ENCODE peak calls at places on chromosomes 5 and 9, in eight cellular contexts. One of them, this sample, is unnamed.

GRCh38 chr5:155886311-155887031 is 440.5 kb upstream of the SGCD start:
- DNase-seq in foreskin fibroblast: no peak
- DNase-seq in left ventricle myocardium inferior: no peak
- DNase-seq in C1 segment of cervical spinal cord: no peak
- DNase-seq in left cardiac atrium: no peak
- DNase-seq in occipital lobe: no peak
- DNase-seq in fibroblast of the aortic adventitia: no peak
- DNase-seq in AG09309: no peak
- DNase-seq in this sample: no peak

GRCh38 chr5:171999877-172000276 is 6.6 kb downstream of the FBXW11 start:
- DNase-seq in foreskin fibroblast: no peak
- DNase-seq in left ventricle myocardium inferior: no peak
- DNase-seq in C1 segment of cervical spinal cord: no peak
- DNase-seq in left cardiac atrium: no peak
- DNase-seq in occipital lobe: no peak
- DNase-seq in fibroblast of the aortic adventitia: no peak
- DNase-seq in AG09309: no peak
- DNase-seq in this sample: no peak

GRCh38 chr5:176364765-176365662 is at the start of gene ARL10:
- DNase-seq in foreskin fibroblast: peak
- DNase-seq in left ventricle myocardium inferior: peak
- DNase-seq in C1 segment of cervical spinal cord: peak
- DNase-seq in left cardiac atrium: peak
- DNase-seq in occipital lobe: peak
- DNase-seq in fibroblast of the aortic adventitia: peak
- DNase-seq in AG09309: no peak
- DNase-seq in this sample: peak

GRCh38 chr5:83911367-83911919 is 190.8 kb upstream of the HAPLN1 start:
- DNase-seq in foreskin fibroblast: no peak
- DNase-seq in left ventricle myocardium inferior: no peak
- DNase-seq in C1 segment of cervical spinal cord: no peak
- DNase-seq in left cardiac atrium: no peak
- DNase-seq in occipital lobe: no peak
- DNase-seq in fibroblast of the aortic adventitia: no peak
- DNase-seq in AG09309: no peak
- DNase-seq in this sample: no peak

GRCh38 chr5:116084231-116084630 is 594 bp upstream of the COMMD10 start:
- DNase-seq in foreskin fibroblast: peak
- DNase-seq in left ventricle myocardium inferior: no peak
- DNase-seq in C1 segment of cervical spinal cord: no peak
- DNase-seq in left cardiac atrium: no peak
- DNase-seq in occipital lobe: no peak
- DNase-seq in fibroblast of the aortic adventitia: peak
- DNase-seq in AG09309: no peak
- DNase-seq in this sample: peak

GRCh38 chr9:25678846-25679360 is 659 bp upstream of the TUSC1 start:
- DNase-seq in foreskin fibroblast: no peak
- DNase-seq in left ventricle myocardium inferior: no peak
- DNase-seq in C1 segment of cervical spinal cord: no peak
- DNase-seq in left cardiac atrium: no peak
- DNase-seq in occipital lobe: no peak
- DNase-seq in fibroblast of the aortic adventitia: no peak
- DNase-seq in AG09309: no peak
- DNase-seq in this sample: no peak

GRCh38 chr5:122507581-122507980 is 195.5 kb downstream of the SNCAIP start:
- DNase-seq in foreskin fibroblast: no peak
- DNase-seq in left ventricle myocardium inferior: no peak
- DNase-seq in C1 segment of cervical spinal cord: no peak
- DNase-seq in left cardiac atrium: no peak
- DNase-seq in occipital lobe: no peak
- DNase-seq in fibroblast of the aortic adventitia: no peak
- DNase-seq in AG09309: no peak
- DNase-seq in this sample: no peak

GRCh38 chr5:65366655-65367054 is 115.1 kb downstream of the ADAMTS6 start:
- DNase-seq in foreskin fibroblast: no peak
- DNase-seq in left ventricle myocardium inferior: no peak
- DNase-seq in C1 segment of cervical spinal cord: no peak
- DNase-seq in left cardiac atrium: no peak
- DNase-seq in occipital lobe: no peak
- DNase-seq in fibroblast of the aortic adventitia: peak
- DNase-seq in AG09309: no peak
- DNase-seq in this sample: no peak

GRCh38 chr9:87395804-87396458 is 101.7 kb upstream of the DAPK1 start:
- DNase-seq in foreskin fibroblast: no peak
- DNase-seq in left ventricle myocardium inferior: no peak
- DNase-seq in C1 segment of cervical spinal cord: no peak
- DNase-seq in left cardiac atrium: no peak
- DNase-seq in occipital lobe: no peak
- DNase-seq in fibroblast of the aortic adventitia: peak
- DNase-seq in AG09309: no peak
- DNase-seq in this sample: no peak

GRCh38 chr5:122332589-122333555 is 20.8 kb downstream of the SNCAIP start:
- DNase-seq in foreskin fibroblast: no peak
- DNase-seq in left ventricle myocardium inferior: no peak
- DNase-seq in C1 segment of cervical spinal cord: no peak
- DNase-seq in left cardiac atrium: no peak
- DNase-seq in occipital lobe: no peak
- DNase-seq in fibroblast of the aortic adventitia: no peak
- DNase-seq in AG09309: no peak
- DNase-seq in this sample: no peak

GRCh38 chr5:157549954-157550549 is 25.5 kb downstream of the ADAM19 start:
- DNase-seq in foreskin fibroblast: no peak
- DNase-seq in left ventricle myocardium inferior: no peak
- DNase-seq in C1 segment of cervical spinal cord: no peak
- DNase-seq in left cardiac atrium: no peak
- DNase-seq in occipital lobe: no peak
- DNase-seq in fibroblast of the aortic adventitia: no peak
- DNase-seq in AG09309: no peak
- DNase-seq in this sample: no peak

GRCh38 chr5:33507426-33507825 is 66.7 kb downstream of the TARS1 start:
- DNase-seq in foreskin fibroblast: no peak
- DNase-seq in left ventricle myocardium inferior: no peak
- DNase-seq in C1 segment of cervical spinal cord: no peak
- DNase-seq in left cardiac atrium: no peak
- DNase-seq in occipital lobe: no peak
- DNase-seq in fibroblast of the aortic adventitia: no peak
- DNase-seq in AG09309: no peak
- DNase-seq in this sample: no peak

GRCh38 chr9:134061688-134062371 is 6.0 kb downstream of the BRD3 start:
- DNase-seq in foreskin fibroblast: no peak
- DNase-seq in left ventricle myocardium inferior: no peak
- DNase-seq in C1 segment of cervical spinal cord: no peak
- DNase-seq in left cardiac atrium: no peak
- DNase-seq in occipital lobe: no peak
- DNase-seq in fibroblast of the aortic adventitia: no peak
- DNase-seq in AG09309: no peak
- DNase-seq in this sample: no peak

GRCh38 chr5:138468966-138469539 is 3.8 kb downstream of the EGR1 start:
- DNase-seq in foreskin fibroblast: no peak
- DNase-seq in left ventricle myocardium inferior: no peak
- DNase-seq in C1 segment of cervical spinal cord: no peak
- DNase-seq in left cardiac atrium: no peak
- DNase-seq in occipital lobe: no peak
- DNase-seq in fibroblast of the aortic adventitia: peak
- DNase-seq in AG09309: peak
- DNase-seq in this sample: no peak

GRCh38 chr9:124696101-124696500 is 75.0 kb downstream of the NR6A1 start:
- DNase-seq in foreskin fibroblast: peak
- DNase-seq in left ventricle myocardium inferior: no peak
- DNase-seq in C1 segment of cervical spinal cord: no peak
- DNase-seq in left cardiac atrium: no peak
- DNase-seq in occipital lobe: no peak
- DNase-seq in fibroblast of the aortic adventitia: peak
- DNase-seq in AG09309: no peak
- DNase-seq in this sample: peak

GRCh38 chr5:109529520-109529919 is 119.7 kb upstream of the PJA2 start:
- DNase-seq in foreskin fibroblast: peak
- DNase-seq in left ventricle myocardium inferior: no peak
- DNase-seq in C1 segment of cervical spinal cord: no peak
- DNase-seq in left cardiac atrium: peak
- DNase-seq in occipital lobe: no peak
- DNase-seq in fibroblast of the aortic adventitia: peak
- DNase-seq in AG09309: no peak
- DNase-seq in this sample: peak

GRCh38 chr9:33132249-33132772 is 34.8 kb downstream of the B4GALT1 start:
- DNase-seq in foreskin fibroblast: peak
- DNase-seq in left ventricle myocardium inferior: no peak
- DNase-seq in C1 segment of cervical spinal cord: no peak
- DNase-seq in left cardiac atrium: no peak
- DNase-seq in occipital lobe: peak
- DNase-seq in fibroblast of the aortic adventitia: peak
- DNase-seq in AG09309: peak
- DNase-seq in this sample: peak

GRCh38 chr5:72210913-72211670 is 103.8 kb downstream of the MAP1B start:
- DNase-seq in foreskin fibroblast: peak
- DNase-seq in left ventricle myocardium inferior: peak
- DNase-seq in C1 segment of cervical spinal cord: no peak
- DNase-seq in left cardiac atrium: peak
- DNase-seq in occipital lobe: no peak
- DNase-seq in fibroblast of the aortic adventitia: peak
- DNase-seq in AG09309: peak
- DNase-seq in this sample: peak

GRCh38 chr9:20898885-20899554 is 132.4 kb downstream of the HACD4 start:
- DNase-seq in foreskin fibroblast: peak
- DNase-seq in left ventricle myocardium inferior: no peak
- DNase-seq in C1 segment of cervical spinal cord: no peak
- DNase-seq in left cardiac atrium: no peak
- DNase-seq in occipital lobe: no peak
- DNase-seq in fibroblast of the aortic adventitia: peak
- DNase-seq in AG09309: no peak
- DNase-seq in this sample: no peak

GRCh38 chr5:167442922-167443321 is 848.5 kb upstream of the WWC1 start:
- DNase-seq in foreskin fibroblast: no peak
- DNase-seq in left ventricle myocardium inferior: no peak
- DNase-seq in C1 segment of cervical spinal cord: no peak
- DNase-seq in left cardiac atrium: no peak
- DNase-seq in occipital lobe: no peak
- DNase-seq in fibroblast of the aortic adventitia: no peak
- DNase-seq in AG09309: peak
- DNase-seq in this sample: peak

This sample was measured in AG08396.